ENCODE peak calls at places on chromosomes 11 and 22, in eight cellular contexts. H, S, X, M, B, Z, E and I are unnamed samples.

GRCh38 chr22:45246060-45246985 is 5.6 kb upstream of the KIAA0930 start:
- DNase-seq in S (no peak), X (peak), B (peak), E (peak), H (no peak), M (no peak), Z (no peak), I (no peak)

GRCh38 chr11:122494171-122494570 is 161.4 kb upstream of the UBASH3B start:
- DNase-seq in Z (no peak), M (no peak), B (no peak), H (no peak), X (peak), E (no peak), S (no peak), I (no peak)

GRCh38 chr11:44018127-44018521 is 29.7 kb upstream of the ACCSL start:
- DNase-seq in X (no peak), Z (no peak), E (no peak), H (no peak), M (no peak), B (no peak), S (no peak), I (no peak)

GRCh38 chr11:65468874-65469333 is 29.9 kb upstream of the MALAT1 start:
- DNase-seq in Z (peak), B (no peak), M (no peak), H (peak), S (peak), X (peak), E (peak), I (no peak)

GRCh38 chr11:86475027-86475426 is 100.3 kb downstream of the CCDC81 start:
- DNase-seq in M (no peak), H (no peak), Z (no peak), S (no peak), E (no peak), X (no peak), B (no peak), I (no peak)

GRCh38 chr11:34223021-34223813 is 117.8 kb downstream of the NAT10 start:
- DNase-seq in Z (no peak), M (no peak), E (no peak), S (no peak), B (no peak), X (peak), H (no peak), I (peak)

GRCh38 chr11:67345247-67345948 is 7.9 kb downstream of the POLD4 start:
- DNase-seq in H (no peak), S (no peak), M (no peak), Z (no peak), X (peak), B (no peak), E (no peak), I (no peak)

GRCh38 chr22:36753120-36753802 is 22.7 kb downstream of the IFT27 start:
- DNase-seq in B (no peak), H (no peak), Z (no peak), E (no peak), M (no peak), X (peak), S (no peak), I (no peak)

GRCh38 chr11:65471410-65471762 is 27.5 kb upstream of the MALAT1 start:
- DNase-seq in X (peak), M (no peak), Z (peak), E (no peak), B (peak), S (no peak), H (no peak), I (peak)

GRCh38 chr22:50434849-50435700 is 39.8 kb downstream of the SBF1 start:
- DNase-seq in Z (no peak), X (no peak), S (no peak), E (no peak), H (no peak), B (no peak), M (no peak), I (no peak)

GRCh38 chr11:112989198-112989597 is 28.0 kb downstream of the NCAM1 start:
- DNase-seq in E (no peak), Z (no peak), H (no peak), B (no peak), M (no peak), S (no peak), X (no peak), I (no peak)

GRCh38 chr11:124167852-124168251 is 15.3 kb upstream of the OR10D3 start:
- DNase-seq in H (peak), M (no peak), E (no peak), Z (no peak), S (no peak), X (no peak), B (no peak), I (peak)

GRCh38 chr11:66113132-66113856 is 43.2 kb downstream of the PACS1 start:
- DNase-seq in Z (no peak), X (no peak), M (no peak), B (peak), E (no peak), S (no peak), H (no peak), I (no peak)

GRCh38 chr22:29149841-29150555 is 55.7 kb upstream of the EMID1 start:
- DNase-seq in H (no peak), X (peak), M (no peak), Z (no peak), S (no peak), E (no peak), B (no peak), I (peak)

GRCh38 chr22:39661842-39662676 is 91.5 kb downstream of the CACNA1I start:
- DNase-seq in B (no peak), Z (no peak), X (peak), M (peak), S (peak), E (no peak), H (no peak), I (peak)